ENCODE peak calls at places on chromosomes 12 and 14, in five cellular contexts. S is heart left ventricle, U is colonic mucosa, E is cardiac muscle cell, C is SK-N-SH. W is an unnamed sample.

GRCh38 chr12:71045781-71046180 is 112.0 kb downstream of the TSPAN8 start:
- DNase-seq in S (no peak), U (no peak), E (peak; percentile 88), C (no peak), W (no peak)

GRCh38 chr12:18700254-18700653 is 37.6 kb downstream of the PLCZ1 start:
- DNase-seq in S (no peak), U (no peak), E (peak; percentile 97), C (peak; percentile 1), W (no peak)

GRCh38 chr14:37591941-37592287 is 3.1 kb downstream of the FOXA1 start:
- DNase-seq in S (no peak), U (peak; percentile 47), E (no peak), C (no peak), W (no peak)

GRCh38 chr14:78567343-78567742 is 397.2 kb downstream of the NRXN3 start:
- DNase-seq in S (no peak), U (no peak), E (no peak), C (no peak), W (no peak)

GRCh38 chr12:54419088-54419887 is at the start of gene ITGA5:
- DNase-seq in S (peak; percentile 88), U (peak; percentile 63), E (peak; percentile 76), C (peak; percentile 58), W (peak; percentile 37)

GRCh38 chr12:4849024-4849594 is 60.6 kb upstream of the KCNA1 start:
- DNase-seq in S (no peak), U (no peak), E (peak; percentile 58), C (peak; percentile 54), W (no peak)

GRCh38 chr12:48183876-48184548 is 568 bp downstream of the CCDC184 start:
- DNase-seq in S (peak; percentile 70), U (no peak), E (no peak), C (peak; percentile 81), W (no peak)

GRCh38 chr12:116592116-116592637 is 33.0 kb downstream of the MAP1LC3B2 start:
- DNase-seq in S (no peak), U (peak; percentile 74), E (peak; percentile 62), C (no peak), W (no peak)

GRCh38 chr14:67538501-67538900 is 5.4 kb downstream of the PLEKHH1 start:
- DNase-seq in S (no peak), U (no peak), E (no peak), C (no peak), W (peak; percentile 59)

GRCh38 chr12:31471061-31471460 is 119.9 kb downstream of the DENND5B start:
- DNase-seq in S (no peak), U (no peak), E (no peak), C (no peak), W (no peak)

GRCh38 chr12:57467915-57468314 is 8.3 kb downstream of the GLI1 start:
- DNase-seq in S (no peak), U (no peak), E (no peak), C (no peak), W (no peak)

GRCh38 chr12:11555743-11556625 is 93.5 kb upstream of the ETV6 start:
- DNase-seq in S (no peak), U (peak; percentile 36), E (peak; percentile 6), C (no peak), W (no peak)

GRCh38 chr14:71905031-71905430 is 27.2 kb upstream of the RGS6 start:
- DNase-seq in S (no peak), U (no peak), E (no peak), C (no peak), W (no peak)

DNA sequence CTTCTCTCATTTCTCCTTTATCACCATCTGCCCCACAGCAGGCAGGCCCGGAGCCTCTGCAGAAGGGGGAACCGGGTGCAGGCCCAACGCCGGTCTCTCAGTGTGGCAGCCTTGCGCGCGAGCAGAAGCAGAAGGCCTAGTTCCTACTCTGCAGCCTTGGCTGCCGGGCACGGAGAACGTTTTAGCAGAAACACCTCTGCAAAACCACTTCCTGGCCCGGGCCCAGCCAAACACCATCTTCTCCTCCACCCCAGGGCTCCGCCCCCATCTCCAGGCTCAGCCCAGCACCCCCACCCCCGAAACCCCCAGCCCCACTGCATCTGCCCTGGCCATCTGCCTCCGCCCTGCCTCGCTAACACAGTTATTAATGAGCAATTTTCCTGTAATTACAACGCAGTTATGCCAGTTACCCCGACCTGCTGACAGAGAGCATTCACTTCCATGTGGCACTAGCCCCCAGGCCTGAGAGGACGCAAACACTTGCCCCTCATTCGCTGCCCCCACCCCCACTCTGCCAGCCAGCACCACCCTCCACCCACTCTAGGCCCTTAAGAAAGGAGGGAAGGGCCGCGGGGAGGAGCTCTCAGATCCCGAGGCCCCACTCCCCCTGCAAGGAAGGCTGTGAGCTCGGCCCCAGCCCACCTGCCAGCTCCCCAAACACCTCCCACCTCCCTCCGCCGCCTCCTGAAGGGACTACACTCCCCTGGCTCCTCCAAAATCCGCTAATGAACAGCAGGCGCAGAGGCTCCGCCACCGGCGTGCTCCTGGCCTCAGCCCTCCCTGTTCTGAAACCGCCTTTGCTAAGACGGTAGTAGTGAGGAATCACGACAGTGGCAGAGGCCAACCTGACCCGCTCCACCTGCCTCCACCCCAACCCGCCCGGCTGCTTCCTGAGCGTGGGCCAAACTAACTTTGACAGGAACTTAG is 44.7 kb upstream of the FBRSL1 start:
- DNase-seq in S (peak; percentile 80), U (peak; percentile 39), E (no peak), C (no peak), W (peak; percentile 90)
- H3K4me3 ChIP-seq in S (peak overlapping the region; percentile 40), U (peak overlapping the region; percentile 15), E (no peak overlapping the region), C (no peak overlapping the region), W (peak overlapping the region; percentile 36)

GRCh38 chr12:37545759-37546158 is 770.8 kb upstream of the ALG10B start:
- DNase-seq in S (no peak), U (no peak), E (no peak), C (no peak), W (no peak)
- H3K9me3 ChIP-seq in S (no peaks in the 10 kb centered on the region), U (no peaks in the 10 kb centered on the region), E (no peaks in the 10 kb centered on the region), C (no peaks in the 10 kb centered on the region), W (no peaks in the 10 kb centered on the region)

GRCh38 chr14:94312481-94313246 is 10.5 kb downstream of the SERPINA6 start:
- DNase-seq in S (no peak), U (peak; percentile 27), E (no peak), C (no peak), W (no peak)

GRCh38 chr14:94307410-94307992 is 14.4 kb upstream of the SERPINA10 start:
- DNase-seq in S (no peak), U (peak; percentile 23), E (no peak), C (no peak), W (no peak)

GRCh38 chr14:94306047-94306978 is 13.2 kb upstream of the SERPINA10 start:
- DNase-seq in S (no peak), U (peak; percentile 3), E (no peak), C (no peak), W (no peak)

GRCh38 chr14:94310248-94310647 is 12.9 kb downstream of the SERPINA6 start:
- DNase-seq in S (no peak), U (peak; percentile 9), E (no peak), C (no peak), W (no peak)

GRCh38 chr14:94309721-94310120 is 13.4 kb downstream of the SERPINA6 start:
- DNase-seq in S (no peak), U (peak; percentile 13), E (no peak), C (no peak), W (no peak)
- H3K4me3 ChIP-seq in S (no peak overlapping the region), U (no peak overlapping the region), E (no peak overlapping the region), C (no peak overlapping the region), W (no peak overlapping the region)

DNA sequence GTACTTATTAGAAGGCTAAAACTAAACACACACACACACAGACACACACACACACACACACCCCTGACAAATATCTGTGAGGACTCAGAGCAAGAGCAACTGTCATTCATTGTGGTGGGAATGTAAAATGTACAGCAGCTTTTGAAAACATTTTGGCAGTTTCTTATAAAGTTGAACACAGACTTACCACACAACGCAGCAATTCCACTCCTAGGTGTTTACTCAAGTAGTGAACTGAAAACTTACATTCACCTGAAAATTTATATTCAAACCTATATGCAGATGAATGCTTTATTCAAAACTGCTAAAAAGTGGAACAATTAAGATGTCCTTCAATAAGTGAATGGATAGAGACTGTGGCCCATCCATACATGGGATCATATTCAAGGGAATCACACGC is 18.6 kb downstream of the ZNF605 start:
- DNase-seq in S (no peak), U (no peak), E (no peak), C (no peak), W (no peak)
- H3K9me3 ChIP-seq in S (no peaks in the 10 kb centered on the region), U (no peaks in the 10 kb centered on the region), E (no peaks in the 10 kb centered on the region), C (peaks cover 18% of the 10 kb centered on the region), W (peaks cover 29% of the 10 kb centered on the region)

DNA sequence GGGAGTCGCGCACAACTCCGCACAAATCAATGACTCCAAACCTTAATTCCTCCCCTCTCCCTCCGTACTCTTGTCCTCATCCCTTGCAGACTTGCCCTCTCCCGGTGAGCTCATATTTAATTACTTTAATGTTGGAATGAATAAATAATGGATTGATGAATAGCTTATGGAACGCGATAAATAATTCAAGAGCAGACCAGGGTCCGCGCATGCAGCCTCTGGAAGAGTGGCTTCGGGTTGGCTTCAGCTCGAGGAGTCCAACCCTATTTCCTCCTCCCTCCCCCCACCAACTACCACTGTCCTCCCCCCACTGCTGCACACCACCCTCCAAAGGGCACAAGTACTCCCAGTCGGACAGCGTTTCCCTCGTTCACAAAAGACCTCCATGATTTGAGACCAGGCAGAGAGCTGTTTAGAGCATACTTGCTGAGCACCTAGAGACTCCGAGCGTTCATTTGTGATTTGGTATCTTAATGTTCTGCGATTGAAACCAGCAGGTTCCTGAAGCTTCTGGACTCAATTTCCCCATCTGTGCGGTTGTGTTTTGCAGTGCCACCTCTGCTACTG is 621 bp upstream of the SIX1 start:
- DNase-seq in S (no peak), U (no peak), E (no peak), C (no peak), W (peak; percentile 29)
- H3K4me3 ChIP-seq in S (peak overlapping the region; percentile 56), U (peak overlapping the region; percentile 25), E (peak overlapping the region; percentile 44), C (peak overlapping the region; percentile 61), W (peak overlapping the region; percentile 61)

GRCh38 chr12:130074661-130075406 is 87.4 kb upstream of the FZD10 start:
- DNase-seq in S (no peak), U (no peak), E (no peak), C (no peak), W (no peak)

GRCh38 chr12:130076126-130076525 is 86.1 kb upstream of the FZD10 start:
- DNase-seq in S (no peak), U (no peak), E (no peak), C (no peak), W (no peak)

GRCh38 chr12:130075497-130076076 is 86.7 kb upstream of the FZD10 start:
- DNase-seq in S (no peak), U (no peak), E (no peak), C (no peak), W (no peak)

GRCh38 chr12:130076752-130077151 is 85.5 kb upstream of the FZD10 start:
- DNase-seq in S (no peak), U (no peak), E (no peak), C (no peak), W (no peak)

DNA sequence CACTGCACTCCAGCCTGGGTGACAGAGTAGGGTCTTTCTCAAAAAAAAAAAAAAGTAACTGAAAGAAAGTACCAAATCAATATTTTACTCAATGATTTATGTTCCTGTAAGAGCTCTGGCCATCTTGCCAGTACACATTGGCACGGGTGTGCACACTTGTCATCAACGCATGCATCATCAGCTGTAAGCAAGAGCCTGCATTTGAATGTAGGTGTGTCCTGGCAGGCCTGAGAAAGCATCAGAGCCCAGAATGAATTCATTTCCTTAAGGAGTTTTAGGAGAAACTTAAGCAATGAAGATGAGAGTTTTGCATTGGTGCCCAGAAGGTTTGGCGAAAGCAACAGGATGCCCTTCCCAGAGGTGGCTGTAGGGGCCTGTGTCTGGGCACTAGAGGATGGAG is 88.5 kb upstream of the FZD10 start:
- DNase-seq in S (no peak), U (no peak), E (no peak), C (no peak), W (no peak)
- H3K9me3 ChIP-seq in S (no peaks in the 10 kb centered on the region), U (no peaks in the 10 kb centered on the region), E (no peaks in the 10 kb centered on the region), C (no peaks in the 10 kb centered on the region), W (no peaks in the 10 kb centered on the region)